ENCODE peak calls at places on chromosomes 13 and 19, in five cellular contexts. C is testis, D is right lobe of liver, K is breast epithelium, Q is IMR-90. E is an unnamed sample.

GRCh38 chr13:110323172-110323851 is 16.2 kb downstream of the COL4A2 start:
- DNase-seq in D (no peak), K (no peak), Q (peak; percentile 96), C (no peak), E (no peak)

GRCh38 chr13:36421447-36421846 is 10.8 kb upstream of the CCNA1 start:
- DNase-seq in K (no peak), Q (no peak), C (no peak), D (no peak), E (no peak)

GRCh38 chr13:49935171-49936084 is 712 bp downstream of the SPRYD7 start:
- DNase-seq in D (no peak), C (peak; percentile 63), Q (peak; percentile 50), K (peak; percentile 51), E (peak; percentile 33)

GRCh38 chr13:33918199-33918932 is 100.4 kb downstream of the RFC3 start:
- DNase-seq in D (no peak), Q (peak; percentile 71), C (no peak), K (no peak), E (no peak)

GRCh38 chr13:84481958-84482357 is 599.7 kb upstream of the SLITRK1 start:
- DNase-seq in K (no peak), C (no peak), D (no peak), Q (peak; percentile 87), E (no peak)

GRCh38 chr19:48051345-48052033 is 7.6 kb upstream of the CABP5 start:
- DNase-seq in D (no peak), C (no peak), Q (no peak), K (no peak), E (no peak)

GRCh38 chr19:29002336-29002735 is 210.6 kb downstream of the UQCRFS1 start:
- DNase-seq in D (no peak), C (peak; percentile 17), K (no peak), Q (no peak), E (no peak)

GRCh38 chr19:3363841-3364500 is 2.4 kb upstream of the NFIC start:
- DNase-seq in D (no peak), K (no peak), C (no peak), Q (no peak), E (no peak)

GRCh38 chr19:39916851-39917396 is 17.5 kb downstream of the FCGBP start:
- DNase-seq in C (no peak), Q (no peak), K (no peak), D (no peak), E (no peak)

GRCh38 chr19:11970174-11970573 is 5.3 kb downstream of the ZNF763 start:
- DNase-seq in K (no peak), C (no peak), Q (no peak), D (no peak), E (no peak)

GRCh38 chr13:46659413-46660065 is 106.6 kb downstream of the LRCH1 start:
- DNase-seq in C (no peak), D (no peak), Q (no peak), K (no peak), E (peak; percentile 58)

GRCh38 chr19:14116525-14116917 is 1.0 kb downstream of the PRKACA start:
- DNase-seq in Q (no peak), C (no peak), D (no peak), K (no peak), E (no peak)

GRCh38 chr19:14117668-14118164 is at the start of gene PRKACA:
- DNase-seq in D (peak; percentile 100), Q (peak; percentile 98), C (peak; percentile 99), K (peak; percentile 98), E (peak; percentile 99)

GRCh38 chr19:14119644-14120496 is 2.3 kb upstream of the PRKACA start:
- DNase-seq in K (no peak), Q (no peak), D (no peak), C (no peak), E (no peak)

GRCh38 chr19:14116918-14117578 is 514 bp downstream of the PRKACA start:
- DNase-seq in Q (no peak), D (peak; percentile 71), K (no peak), C (peak; percentile 65), E (no peak)

DNA sequence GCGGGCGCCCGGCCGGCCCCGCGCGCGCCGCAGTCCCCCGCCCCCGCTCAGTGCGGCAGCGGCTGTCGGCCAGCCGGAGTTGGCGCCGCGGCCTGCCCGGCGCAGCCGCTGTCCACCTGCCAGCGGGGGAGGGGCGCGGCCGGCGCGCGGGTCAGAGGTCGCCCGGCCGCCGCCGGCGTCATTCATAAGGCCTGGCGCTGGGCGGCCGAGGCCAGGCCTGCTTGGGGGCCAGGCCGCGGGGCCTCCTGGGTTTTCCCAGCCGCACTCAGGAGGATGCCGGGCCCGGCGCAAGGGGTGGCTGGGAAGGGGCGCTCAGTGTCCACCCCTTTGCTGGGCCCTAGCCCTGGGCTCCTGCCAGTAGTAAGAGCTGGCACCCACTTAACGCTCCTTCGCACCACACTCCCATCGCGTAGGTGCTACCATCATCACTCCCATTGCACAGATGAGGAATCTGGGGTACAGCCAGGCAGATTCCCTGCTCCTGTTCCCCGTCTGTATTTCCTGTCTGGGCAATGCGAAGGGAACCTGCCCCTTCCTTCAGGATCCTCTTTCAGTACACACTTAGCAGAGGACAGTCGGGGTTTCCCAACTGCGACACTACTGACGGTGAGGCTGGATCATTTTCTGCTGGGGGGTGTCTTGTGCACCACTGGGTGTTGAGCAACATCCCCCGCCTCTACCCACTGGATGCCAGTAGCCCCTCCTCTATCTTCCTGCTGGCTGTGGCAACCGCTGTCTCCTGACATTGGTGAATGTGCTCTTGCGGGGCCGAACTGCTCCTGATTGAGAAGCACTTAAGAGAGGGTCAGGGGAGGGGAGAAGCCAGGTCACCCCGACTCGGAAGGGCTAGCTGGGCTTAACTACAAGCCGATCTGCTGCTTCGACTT is 846 bp upstream of the PRKACA start:
- DNase-seq in C (peak; percentile 77), D (peak; percentile 86), K (peak; percentile 72), Q (peak; percentile 75), E (peak; percentile 63)
- TF ChIP-seq POLR2A in C (peak; percentile 7), D (peak; percentile 74), K (peak; percentile 68), Q (peak; percentile 57), E (no peak)

GRCh38 chr19:42155796-42156195 is 23.6 kb upstream of the POU2F2 start:
- DNase-seq in K (no peak), C (no peak), D (no peak), Q (no peak), E (no peak)

GRCh38 chr19:42156571-42156970 is 24.3 kb upstream of the POU2F2 start:
- DNase-seq in C (no peak), D (no peak), Q (no peak), K (no peak), E (no peak)

GRCh38 chr19:42154471-42155323 is 22.5 kb upstream of the POU2F2 start:
- DNase-seq in D (no peak), Q (no peak), K (no peak), C (no peak), E (no peak)

GRCh38 chr19:42159942-42160341 is 27.7 kb upstream of the POU2F2 start:
- DNase-seq in K (no peak), D (no peak), C (no peak), Q (no peak), E (no peak)

GRCh38 chr19:42158926-42159325 is 26.7 kb upstream of the POU2F2 start:
- DNase-seq in Q (no peak), C (no peak), K (no peak), D (no peak), E (no peak)
- TF ChIP-seq POLR2A in Q (no peak), C (no peak), K (no peak), D (no peak), E (no peak)

GRCh38 chr19:18428837-18429674 is 8.9 kb downstream of the ISYNA1 start:
- DNase-seq in C (peak; percentile 91), K (no peak), Q (peak; percentile 72), D (peak; percentile 76), E (peak; percentile 70)
- TF ChIP-seq POLR2A in C (no peak), K (no peak), Q (no peak), D (no peak), E (no peak)

GRCh38 chr13:108834193-108834592 is 204.8 kb downstream of the MYO16 start:
- DNase-seq in D (no peak), K (no peak), Q (peak; percentile 21), C (no peak), E (no peak)
- TF ChIP-seq POLR2A in D (no peak), K (no peak), Q (no peak), C (no peak), E (no peak)

DNA sequence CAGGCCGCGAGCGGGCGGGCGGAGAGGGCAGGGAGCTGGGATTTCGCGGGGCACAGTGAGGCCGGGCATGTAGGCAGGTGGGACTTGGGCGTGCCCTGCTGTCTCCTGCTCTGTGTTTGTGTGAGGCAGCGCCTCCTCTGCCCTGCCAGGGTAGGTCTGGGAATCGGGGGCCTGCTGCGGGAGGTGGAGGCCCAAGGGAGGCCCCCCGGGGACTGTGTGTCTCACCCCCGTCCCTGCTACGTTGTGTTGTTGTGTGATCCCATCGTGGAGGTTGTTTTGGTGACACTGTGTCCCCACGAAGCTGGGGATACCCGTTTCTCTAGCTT is 957 bp downstream of the FXYD1 start:
- DNase-seq in C (no peak), D (no peak), K (no peak), Q (no peak), E (no peak)
- TF ChIP-seq POLR2A in C (no peak), D (no peak), K (no peak), Q (no peak), E (no peak)

GRCh38 chr19:45638930-45639729 is at the start of gene EML2:
- DNase-seq in Q (no peak), C (peak; percentile 43), K (peak; percentile 57), D (peak; percentile 68), E (peak; percentile 71)
- TF ChIP-seq POLR2A in Q (no peak), C (no peak), K (no peak), D (no peak), E (no peak)

GRCh38 chr13:28753208-28753892 is 34.6 kb upstream of the SLC46A3 start:
- DNase-seq in C (peak; percentile 70), Q (peak; percentile 91), K (peak; percentile 65), D (peak; percentile 57), E (peak; percentile 31)
- TF ChIP-seq POLR2A in C (no peak), Q (no peak), K (no peak), D (no peak), E (no peak)

GRCh38 chr19:5296021-5296420 is 44.6 kb downstream of the PTPRS start:
- DNase-seq in Q (no peak), D (no peak), K (no peak), C (no peak), E (no peak)

GRCh38 chr19:5297272-5297669 is 43.3 kb downstream of the PTPRS start:
- DNase-seq in Q (no peak), D (no peak), C (no peak), K (no peak), E (no peak)

GRCh38 chr19:5296457-5297271 is 43.9 kb downstream of the PTPRS start:
- DNase-seq in C (no peak), D (no peak), Q (no peak), K (no peak), E (no peak)

GRCh38 chr19:5299137-5299536 is 41.5 kb downstream of the PTPRS start:
- DNase-seq in C (no peak), K (no peak), D (no peak), Q (no peak), E (no peak)

DNA sequence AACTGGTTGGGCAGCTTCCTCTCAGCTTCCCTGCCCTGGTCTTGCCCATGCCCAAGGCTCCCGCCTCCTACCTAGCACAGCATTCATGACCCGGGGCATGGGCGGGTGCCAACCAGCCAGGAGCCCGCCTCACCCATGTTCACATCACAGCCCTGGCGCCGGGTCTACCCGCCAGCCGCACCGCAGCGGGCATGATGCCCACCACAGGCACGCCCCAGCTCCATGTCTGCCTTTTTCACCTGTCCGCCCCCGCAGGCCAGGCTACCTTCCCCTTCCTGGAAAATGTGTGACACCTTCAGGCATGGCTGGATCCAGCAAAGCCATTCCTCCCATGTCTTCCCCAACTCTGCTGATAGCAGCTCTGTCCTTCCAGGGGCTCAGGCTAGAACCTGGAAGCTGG is 42.1 kb downstream of the PTPRS start:
- DNase-seq in K (peak; percentile 82), Q (no peak), D (no peak), C (no peak), E (peak; percentile 96)
- TF ChIP-seq POLR2A in K (no peak), Q (no peak), D (no peak), C (no peak), E (no peak)